ENCODE peak calls at places on chromosomes 4 and X, in five cellular contexts. T is stimulated activated CD4-positive, alpha-beta T cell treated with anti-CD3 and anti-CD28 coated beads, Interleukin-1b, Interleukin-23, amount 100 ng/mL, for 1 hour; M is SK-N-SH; F is iris pigment epithelial cell; K is non-pigmented ciliary epithelial cell. U is an unnamed sample.

GRCh38 chr4:150948069-150948468 is 67.0 kb downstream of the LRBA start:
- DNase-seq in T (no peak), M (no peak), F (no peak), K (no peak), U (no peak)

GRCh38 chr4:110944501-110944900 is 321.6 kb upstream of the PITX2 start:
- DNase-seq in T (no peak), M (no peak), F (no peak), K (no peak), U (no peak)

GRCh38 chrX:1661048-1661921 is 46.4 kb downstream of the ASMT start:
- DNase-seq in T (peak; percentile 72), M (no peak), F (no peak), K (no peak), U (no peak)

GRCh38 chr4:103099691-103100392 is at the start of gene BDH2:
- DNase-seq in T (no peak), M (peak; percentile 64), F (peak; percentile 98), K (peak; percentile 93), U (peak; percentile 74)

GRCh38 chr4:161629694-161630441 is 533.9 kb downstream of the FSTL5 start:
- DNase-seq in T (no peak), M (no peak), F (peak; percentile 65), K (no peak), U (no peak)

GRCh38 chr4:81457921-81458520 is 13.7 kb downstream of the RASGEF1B start:
- DNase-seq in T (no peak), M (no peak), F (no peak), K (no peak), U (no peak)

GRCh38 chrX:119887721-119888425 is 7.8 kb upstream of the AKAP14 start:
- DNase-seq in T (no peak), M (peak; percentile 86), F (peak; percentile 48), K (peak; percentile 9), U (no peak)

GRCh38 chr4:150006197-150006596 is 72.0 kb upstream of the DCLK2 start:
- DNase-seq in T (no peak), M (no peak), F (peak; percentile 29), K (no peak), U (no peak)

GRCh38 chr4:175330652-175331051 is 412.5 kb downstream of the ADAM29 start:
- DNase-seq in T (no peak), M (no peak), F (peak; percentile 86), K (no peak), U (no peak)

GRCh38 chr4:133969202-133969873 is 232.3 kb downstream of the PABPC4L start:
- DNase-seq in T (no peak), M (peak; percentile 2), F (peak; percentile 66), K (peak; percentile 37), U (no peak)

GRCh38 chr4:154082760-154083530 is 294.1 kb upstream of the SFRP2 start:
- DNase-seq in T (no peak), M (peak; percentile 12), F (peak; percentile 3), K (no peak), U (no peak)

GRCh38 chr4:76958891-76959290 is 9.3 kb downstream of the SEPTIN11 start:
- DNase-seq in T (no peak), M (no peak), F (no peak), K (no peak), U (no peak)

GRCh38 chrX:45711231-45711630 is 510.6 kb upstream of the DIPK2B start:
- DNase-seq in T (no peak), M (no peak), F (peak; percentile 52), K (no peak), U (no peak)

GRCh38 chr4:94453534-94453963 is 1.8 kb downstream of the PDLIM5 start:
- DNase-seq in T (no peak), M (no peak), F (no peak), K (no peak), U (no peak)

GRCh38 chrX:55908685-55909212 is 191.2 kb downstream of the RRAGB start:
- DNase-seq in T (no peak), M (no peak), F (peak; percentile 5), K (no peak), U (peak; percentile 0)

GRCh38 chr4:120052840-120053239 is 13.8 kb downstream of the MAD2L1 start:
- DNase-seq in T (no peak), M (no peak), F (peak; percentile 100), K (peak; percentile 95), U (no peak)

GRCh38 chr4:20391224-20391623 is 139.5 kb downstream of the SLIT2 start:
- DNase-seq in T (no peak), M (no peak), F (peak; percentile 83), K (no peak), U (no peak)

GRCh38 chr4:1336079-1336478 is 10.9 kb upstream of the UVSSA start:
- DNase-seq in T (no peak), M (no peak), F (peak; percentile 77), K (no peak), U (no peak)

GRCh38 chr4:73723945-73724344 is 16.4 kb upstream of the CXCL8 start:
- DNase-seq in T (no peak), M (no peak), F (no peak), K (no peak), U (no peak)

GRCh38 chrX:74132265-74132664 is 171.7 kb upstream of the ZCCHC13 start:
- DNase-seq in T (no peak), M (no peak), F (no peak), K (no peak), U (no peak)

GRCh38 chr4:650951-651883 is 22.9 kb downstream of the ATP5ME start:
- DNase-seq in T (no peak), M (no peak), F (no peak), K (no peak), U (no peak)

GRCh38 chr4:108355523-108356208 is 186.9 kb upstream of the LEF1 start:
- DNase-seq in T (no peak), M (peak; percentile 69), F (no peak), K (no peak), U (no peak)

GRCh38 chr4:118774321-118774720 is 61.6 kb downstream of the SEC24D start:
- DNase-seq in T (no peak), M (no peak), F (no peak), K (no peak), U (no peak)